ENCODE peak calls at places on chromosomes 6 and 20, in seven cellular contexts. G is mucosa of descending colon, R is DMS153, N is HCT116, W is NCI-H460, H is esophagus squamous epithelium, M is fibroblast of the conjunctiva. X is an unnamed sample.
A peak's percentile ranks its signal among the peaks of the same experiment; 100 is the strongest.

GRCh38 chr6:3017304-3017703 is 17.6 kb downstream of the NQO2 start:
- DNase-seq in G (no peak), R (no peak), N (no peak), W (no peak), H (no peak), M (no peak), X (no peak)

GRCh38 chr20:20017852-20018245 is 687 bp downstream of the NAA20 start:
- DNase-seq in G (no peak), R (no peak), N (no peak), W (no peak), H (no peak), M (no peak), X (no peak)

GRCh38 chr6:53926505-53926904 is 131.7 kb downstream of the LRRC1 start:
- DNase-seq in G (no peak), R (no peak), N (peak; percentile 21), W (no peak), H (no peak), M (no peak), X (no peak)

GRCh38 chr20:50635676-50636600 is 55.4 kb downstream of the RIPOR3 start:
- DNase-seq in G (no peak), R (no peak), N (peak; percentile 67), W (peak; percentile 45), H (no peak), M (no peak), X (no peak)

GRCh38 chr6:14824835-14825223 is 421.0 kb upstream of the JARID2 start:
- DNase-seq in G (no peak), R (no peak), N (no peak), W (no peak), H (no peak), M (no peak), X (no peak)

GRCh38 chr6:2857185-2857579 is 15.5 kb upstream of the SERPINB1 start:
- DNase-seq in G (no peak), R (no peak), N (no peak), W (no peak), H (no peak), M (no peak), X (no peak)

GRCh38 chr6:53734473-53735299 is 60.1 kb upstream of the LRRC1 start:
- DNase-seq in G (peak; percentile 64), R (peak; percentile 51), N (peak; percentile 92), W (peak; percentile 55), H (no peak), M (no peak), X (no peak)

GRCh38 chr6:35496851-35497570 is at the start of gene TEAD3:
- DNase-seq in G (peak; percentile 78), R (no peak), N (no peak), W (peak; percentile 11), H (no peak), M (no peak), X (peak; percentile 66)

GRCh38 chr6:112795316-112795715 is 448.2 kb downstream of the RFPL4B start:
- DNase-seq in G (no peak), R (no peak), N (no peak), W (no peak), H (no peak), M (no peak), X (no peak)

GRCh38 chr6:25490018-25490865 is 161.8 kb upstream of the SCGN start:
- DNase-seq in G (peak; percentile 62), R (peak; percentile 83), N (peak; percentile 69), W (peak; percentile 59), H (no peak), M (peak; percentile 74), X (peak; percentile 73)

GRCh38 chr20:31551581-31552081 is 37.4 kb downstream of the HM13 start:
- DNase-seq in G (peak; percentile 25), R (no peak), N (no peak), W (no peak), H (no peak), M (no peak), X (no peak)

GRCh38 chr6:109000289-109000688 is 94.4 kb downstream of the SESN1 start:
- DNase-seq in G (no peak), R (no peak), N (no peak), W (no peak), H (no peak), M (no peak), X (no peak)

GRCh38 chr6:47698342-47698787 is at the start of gene ADGRF4:
- DNase-seq in G (no peak), R (no peak), N (no peak), W (peak; percentile 23), H (no peak), M (no peak), X (no peak)

GRCh38 chr6:6218246-6219085 is 102.0 kb downstream of the F13A1 start:
- DNase-seq in G (no peak), R (no peak), N (no peak), W (peak; percentile 24), H (no peak), M (no peak), X (no peak)

GRCh38 chr20:37518606-37519507 is 2.2 kb upstream of the NNAT start:
- DNase-seq in G (peak; percentile 59), R (peak; percentile 64), N (no peak), W (no peak), H (no peak), M (no peak), X (no peak)

GRCh38 chr6:100881707-100882040 is 545 bp upstream of the ASCC3 start:
- DNase-seq in G (no peak), R (no peak), N (no peak), W (no peak), H (no peak), M (no peak), X (no peak)

GRCh38 chr6:50093938-50094272 is 44.2 kb upstream of the DEFB112 start:
- DNase-seq in G (no peak), R (no peak), N (no peak), W (no peak), H (no peak), M (no peak), X (no peak)

GRCh38 chr6:37756141-37756540 is 58.5 kb upstream of the MDGA1 start:
- DNase-seq in G (no peak), R (no peak), N (no peak), W (no peak), H (no peak), M (no peak), X (no peak)

GRCh38 chr6:44504321-44504761 is 116.8 kb downstream of the CDC5L start:
- DNase-seq in G (no peak), R (no peak), N (no peak), W (no peak), H (no peak), M (no peak), X (no peak)

GRCh38 chr6:67736816-67737215 is 898.3 kb upstream of the ADGRB3 start:
- DNase-seq in G (no peak), R (no peak), N (no peak), W (no peak), H (no peak), M (no peak), X (no peak)

GRCh38 chr6:3423439-3424184 is 33.2 kb downstream of the SLC22A23 start:
- DNase-seq in G (no peak), R (no peak), N (no peak), W (no peak), H (no peak), M (no peak), X (no peak)

GRCh38 chr20:55353206-55353605 is 652.1 kb downstream of the CBLN4 start:
- DNase-seq in G (no peak), R (no peak), N (no peak), W (no peak), H (no peak), M (no peak), X (no peak)

GRCh38 chr6:90393232-90393884 is 96.7 kb upstream of the BACH2 start:
- DNase-seq in G (no peak), R (peak; percentile 41), N (peak; percentile 41), W (peak; percentile 15), H (no peak), M (peak; percentile 46), X (peak; percentile 17)

GRCh38 chr6:101393291-101394251 is at the start of gene GRIK2:
- DNase-seq in G (no peak), R (no peak), N (no peak), W (no peak), H (no peak), M (no peak), X (peak; percentile 51)

GRCh38 chr6:130293800-130294199 is 71.0 kb upstream of the SAMD3 start:
- DNase-seq in G (no peak), R (no peak), N (peak; percentile 45), W (peak; percentile 27), H (no peak), M (peak; percentile 62), X (peak; percentile 39)

GRCh38 chr6:155349129-155349528 is 34.8 kb upstream of the TFB1M start:
- DNase-seq in G (no peak), R (no peak), N (no peak), W (no peak), H (no peak), M (no peak), X (no peak)